ENCODE peak calls at places on chromosomes 12 and 14, in six cellular contexts. A is HL-60, M is heart right ventricle, Z is SK-N-SH, C is psoas muscle, Q is left ventricle myocardium inferior. W is an unnamed sample.

GRCh38 chr12:8630131-8630530 is 17.5 kb upstream of the AICDA start:
- DNase-seq in A (no peak), M (no peak), Z (no peak), C (no peak), Q (no peak), W (no peak)

GRCh38 chr12:128930591-128930990 is 77.3 kb downstream of the GLT1D1 start:
- DNase-seq in A (no peak), M (no peak), Z (no peak), C (no peak), Q (no peak), W (no peak)

GRCh38 chr14:21915814-21916213 is 242.2 kb upstream of the OR4E1 start:
- DNase-seq in A (no peak), M (no peak), Z (no peak), C (no peak), Q (no peak), W (no peak)

GRCh38 chr12:646303-647038 is 16.8 kb downstream of the NINJ2 start:
- DNase-seq in A (no peak), M (peak; percentile 88), Z (no peak), C (peak; percentile 71), Q (peak; percentile 75), W (peak; percentile 87)

GRCh38 chr14:71244341-71244740 is 337.1 kb downstream of the PCNX1 start:
- DNase-seq in A (no peak), M (no peak), Z (no peak), C (no peak), Q (no peak), W (no peak)

GRCh38 chr14:63248211-63248610 is 44.0 kb downstream of the RHOJ start:
- DNase-seq in A (no peak), M (no peak), Z (no peak), C (no peak), Q (no peak), W (no peak)

GRCh38 chr14:88189040-88189839 is 133.8 kb downstream of the KCNK10 start:
- DNase-seq in A (peak; percentile 62), M (peak; percentile 78), Z (peak; percentile 72), C (no peak), Q (no peak), W (peak; percentile 58)

GRCh38 chr12:32789446-32789845 is 33.7 kb upstream of the YARS2 start:
- DNase-seq in A (no peak), M (no peak), Z (no peak), C (no peak), Q (no peak), W (no peak)

GRCh38 chr14:95524706-95525512 is 8.5 kb upstream of the SYNE3 start:
- DNase-seq in A (peak; percentile 59), M (no peak), Z (no peak), C (no peak), Q (no peak), W (no peak)

GRCh38 chr14:22984959-22985658 is 2.8 kb upstream of the AJUBA start:
- DNase-seq in A (no peak), M (no peak), Z (no peak), C (no peak), Q (no peak), W (no peak)

GRCh38 chr12:57069522-57069921 is 9.1 kb downstream of the NEMP1 start:
- DNase-seq in A (peak; percentile 95), M (peak; percentile 76), Z (peak; percentile 59), C (no peak), Q (no peak), W (peak; percentile 76)

GRCh38 chr12:103806807-103807206 is 34.2 kb downstream of the NT5DC3 start:
- DNase-seq in A (peak; percentile 68), M (no peak), Z (no peak), C (no peak), Q (no peak), W (no peak)

GRCh38 chr14:36591482-36591881 is 9.1 kb upstream of the NKX2-8 start:
- DNase-seq in A (no peak), M (no peak), Z (no peak), C (no peak), Q (no peak), W (no peak)

GRCh38 chr14:68043752-68044151 is 224.2 kb downstream of the RAD51B start:
- DNase-seq in A (no peak), M (no peak), Z (no peak), C (no peak), Q (no peak), W (no peak)

GRCh38 chr14:76644875-76645518 is 116.3 kb upstream of the VASH1 start:
- DNase-seq in A (peak; percentile 4), M (no peak), Z (peak; percentile 74), C (no peak), Q (peak; percentile 19), W (no peak)

GRCh38 chr12:58774731-58775130 is 145.6 kb downstream of the LRIG3 start:
- DNase-seq in A (no peak), M (no peak), Z (no peak), C (no peak), Q (no peak), W (no peak)

GRCh38 chr12:47139010-47139681 is 59.4 kb upstream of the AMIGO2 start:
- DNase-seq in A (peak; percentile 54), M (no peak), Z (no peak), C (no peak), Q (no peak), W (no peak)

GRCh38 chr14:105927094-105927475 is 400.7 kb downstream of the TMEM121 start:
- DNase-seq in A (no peak), M (no peak), Z (no peak), C (peak; percentile 31), Q (no peak), W (peak; percentile 52)

GRCh38 chr12:103858953-103859601 is 18.0 kb upstream of the NT5DC3 start:
- DNase-seq in A (no peak), M (peak; percentile 32), Z (no peak), C (peak; percentile 84), Q (peak; percentile 38), W (peak; percentile 88)

GRCh38 chr12:3135522-3136461 is 58.6 kb downstream of the TSPAN9 start:
- DNase-seq in A (peak; percentile 44), M (no peak), Z (peak; percentile 90), C (no peak), Q (no peak), W (peak; percentile 43)

GRCh38 chr14:96737869-96738268 is 59.3 kb upstream of the VRK1 start:
- DNase-seq in A (peak; percentile 31), M (no peak), Z (no peak), C (no peak), Q (no peak), W (no peak)

GRCh38 chr14:26594756-26595545 is 2.9 kb downstream of the NOVA1 start:
- DNase-seq in A (no peak), M (no peak), Z (no peak), C (no peak), Q (no peak), W (no peak)

GRCh38 chr14:20503905-20504304 is 1.4 kb upstream of the RNASE10 start:
- DNase-seq in A (no peak), M (no peak), Z (no peak), C (no peak), Q (no peak), W (no peak)

GRCh38 chr12:125137776-125138344 is 72.6 kb downstream of the AACS start:
- DNase-seq in A (no peak), M (no peak), Z (no peak), C (no peak), Q (no peak), W (no peak)

GRCh38 chr12:125136702-125137101 is 71.5 kb downstream of the AACS start:
- DNase-seq in A (no peak), M (no peak), Z (no peak), C (no peak), Q (no peak), W (no peak)

GRCh38 chr12:125134576-125134975 is 69.3 kb downstream of the AACS start:
- DNase-seq in A (no peak), M (no peak), Z (no peak), C (no peak), Q (no peak), W (no peak)

GRCh38 chr12:125133616-125134015 is 68.4 kb downstream of the AACS start:
- DNase-seq in A (no peak), M (no peak), Z (no peak), C (no peak), Q (no peak), W (no peak)

DNA sequence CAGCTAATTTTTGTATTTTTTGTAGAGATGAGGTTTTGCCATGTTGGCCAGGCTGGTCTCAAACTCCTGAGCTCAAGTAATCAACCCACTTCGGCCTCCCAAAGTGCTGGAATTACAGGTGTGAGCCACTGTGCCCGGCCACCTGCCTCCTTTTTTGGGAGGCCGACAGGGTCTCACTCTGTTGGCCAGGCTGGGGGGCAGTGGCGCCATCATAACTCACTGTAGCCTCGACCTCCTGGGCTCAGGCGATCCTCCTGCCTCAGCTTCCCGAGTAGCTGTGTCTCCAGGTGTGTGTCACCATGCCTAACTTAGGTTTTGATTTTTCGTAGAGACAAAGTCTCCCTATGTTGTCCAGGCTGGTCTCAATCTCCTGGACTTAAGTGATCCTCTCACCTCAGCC is 70.7 kb downstream of the AACS start:
- DNase-seq in A (no peak), M (no peak), Z (no peak), C (no peak), Q (no peak), W (no peak)
- H3K4me3 ChIP-seq in A (no peak overlapping the region), M (no peak overlapping the region), Z (no peak overlapping the region), C (no peak overlapping the region), Q (no peak overlapping the region), W (no peak overlapping the region)

GRCh38 chr14:100621806-100622205 is 34.6 kb upstream of the BEGAIN start:
- DNase-seq in A (no peak), M (no peak), Z (peak; percentile 52), C (no peak), Q (no peak), W (peak; percentile 34)

GRCh38 chr14:100622708-100623485 is 35.7 kb upstream of the BEGAIN start:
- DNase-seq in A (no peak), M (no peak), Z (no peak), C (no peak), Q (no peak), W (peak; percentile 21)

GRCh38 chr14:100623961-100624360 is 36.7 kb upstream of the BEGAIN start:
- DNase-seq in A (no peak), M (no peak), Z (no peak), C (no peak), Q (no peak), W (no peak)

GRCh38 chr14:100622234-100622633 is 35.0 kb upstream of the BEGAIN start:
- DNase-seq in A (peak; percentile 30), M (no peak), Z (peak; percentile 10), C (no peak), Q (no peak), W (no peak)

DNA sequence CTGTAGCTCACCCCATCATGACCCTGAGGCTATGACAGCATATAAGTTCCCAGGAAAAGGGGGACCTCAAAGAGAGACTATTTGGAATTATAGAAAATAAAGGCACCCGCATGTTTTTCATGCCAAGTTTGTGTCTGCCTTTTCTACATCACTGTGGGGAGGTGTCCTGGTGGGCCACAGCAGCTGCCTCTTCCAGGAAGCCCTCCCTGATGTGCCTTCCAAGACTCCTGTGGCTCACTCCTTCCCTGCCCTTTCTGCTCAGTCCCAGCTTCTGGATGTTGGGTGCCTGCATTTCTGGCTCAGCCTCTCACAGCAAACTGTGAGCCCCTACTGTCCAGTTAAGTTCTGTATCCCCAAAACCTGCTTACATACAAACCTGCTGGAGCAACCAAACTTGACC is 36.3 kb upstream of the BEGAIN start:
- DNase-seq in A (no peak), M (no peak), Z (no peak), C (no peak), Q (no peak), W (no peak)
- H3K27me3 ChIP-seq in A (no peaks in the 10 kb centered on the region), M (no peaks in the 10 kb centered on the region), Z (no peaks in the 10 kb centered on the region), C (peaks cover 36% of the 10 kb centered on the region), Q (peaks cover 91% of the 10 kb centered on the region), W (no peaks in the 10 kb centered on the region)

GRCh38 chr12:55827806-55828205 is 1.6 kb downstream of the DNAJC14 start:
- DNase-seq in A (no peak), M (no peak), Z (no peak), C (no peak), Q (no peak), W (no peak)
- H3K27ac ChIP-seq in A (no peak overlapping the region), M (no peak overlapping the region), Z (no peak overlapping the region), C (no peak overlapping the region), Q (no peak overlapping the region), W (no peak overlapping the region)

GRCh38 chr14:34254596-34254995 is 207.4 kb downstream of the SPTSSA start:
- DNase-seq in A (no peak), M (no peak), Z (no peak), C (no peak), Q (no peak), W (no peak)
- H3K4me3 ChIP-seq in A (no peak overlapping the region), M (no peak overlapping the region), Z (no peak overlapping the region), C (no peak overlapping the region), Q (no peak overlapping the region), W (no peak overlapping the region)